ENCODE peak calls at places on chromosomes 4 and X, in six cellular contexts. U is AG09309, E is body of pancreas, F is DND-41, A is HL-60, D is pancreas. Z is an unnamed sample.

GRCh38 chrX:153564047-153564606 is 34.8 kb downstream of the CCNQ start:
- DNase-seq in U (no peak), E (peak), F (no peak), A (no peak), D (no peak), Z (no peak)

GRCh38 chr4:8675383-8675782 is 82.8 kb downstream of the CPZ start:
- DNase-seq in U (no peak), E (no peak), F (peak), A (no peak), D (no peak), Z (no peak)

GRCh38 chr4:8459867-8460453 is 19.4 kb downstream of the TRMT44 start:
- DNase-seq in U (no peak), E (no peak), F (no peak), A (no peak), D (no peak), Z (no peak)

GRCh38 chrX:43644124-43644701 is 11.9 kb upstream of the MAOA start:
- DNase-seq in U (no peak), E (no peak), F (no peak), A (no peak), D (no peak), Z (peak)

GRCh38 chr4:40621592-40622512 is 7.8 kb downstream of the RBM47 start:
- DNase-seq in U (peak), E (peak), F (peak), A (peak), D (peak), Z (peak)

GRCh38 chr4:16893141-16893571 is 5.3 kb downstream of the LDB2 start:
- DNase-seq in U (no peak), E (no peak), F (no peak), A (no peak), D (no peak), Z (peak)

GRCh38 chr4:8409271-8410065 is 31.1 kb downstream of the ACOX3 start:
- DNase-seq in U (no peak), E (no peak), F (peak), A (peak), D (peak), Z (peak)

GRCh38 chrX:130975947-130976346 is 72.9 kb upstream of the ENOX2 start:
- DNase-seq in U (peak), E (peak), F (peak), A (peak), D (no peak), Z (peak)

DNA sequence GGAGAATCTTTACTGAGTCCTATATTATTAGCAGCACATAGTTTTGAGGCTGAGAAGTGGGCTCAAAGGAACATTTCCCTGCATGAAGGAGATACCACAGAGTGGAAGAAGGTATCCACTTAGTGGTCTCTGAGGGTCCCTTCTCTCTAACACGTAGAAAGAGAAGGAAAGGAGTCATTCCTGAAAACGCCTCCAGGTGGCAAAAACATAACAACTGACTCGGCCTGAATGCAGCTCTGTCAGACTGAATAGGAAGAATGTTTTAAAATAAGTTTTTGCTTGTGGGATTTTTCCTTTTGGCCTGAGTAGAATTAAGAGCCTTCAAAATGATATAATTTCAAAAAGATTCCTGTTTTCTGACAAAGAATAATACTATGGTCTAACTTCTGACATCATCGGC is 23.3 kb downstream of the RPGR start:
- DNase-seq in U (no peak), E (no peak), F (no peak), A (peak), D (no peak), Z (peak)
- TF ChIP-seq CTCF in U (peak), E (no peak), F (peak), A (no peak), D (no peak), Z (peak)

GRCh38 chr4:34732170-34732569 is 1512.1 kb downstream of the ARAP2 start:
- DNase-seq in U (no peak), E (peak), F (no peak), A (no peak), D (no peak), Z (no peak)

GRCh38 chr4:34732579-34732978 is 1511.7 kb downstream of the ARAP2 start:
- DNase-seq in U (no peak), E (no peak), F (no peak), A (no peak), D (no peak), Z (no peak)

GRCh38 chr4:34731045-34731444 is 1513.3 kb downstream of the ARAP2 start:
- DNase-seq in U (no peak), E (no peak), F (no peak), A (no peak), D (no peak), Z (no peak)

DNA sequence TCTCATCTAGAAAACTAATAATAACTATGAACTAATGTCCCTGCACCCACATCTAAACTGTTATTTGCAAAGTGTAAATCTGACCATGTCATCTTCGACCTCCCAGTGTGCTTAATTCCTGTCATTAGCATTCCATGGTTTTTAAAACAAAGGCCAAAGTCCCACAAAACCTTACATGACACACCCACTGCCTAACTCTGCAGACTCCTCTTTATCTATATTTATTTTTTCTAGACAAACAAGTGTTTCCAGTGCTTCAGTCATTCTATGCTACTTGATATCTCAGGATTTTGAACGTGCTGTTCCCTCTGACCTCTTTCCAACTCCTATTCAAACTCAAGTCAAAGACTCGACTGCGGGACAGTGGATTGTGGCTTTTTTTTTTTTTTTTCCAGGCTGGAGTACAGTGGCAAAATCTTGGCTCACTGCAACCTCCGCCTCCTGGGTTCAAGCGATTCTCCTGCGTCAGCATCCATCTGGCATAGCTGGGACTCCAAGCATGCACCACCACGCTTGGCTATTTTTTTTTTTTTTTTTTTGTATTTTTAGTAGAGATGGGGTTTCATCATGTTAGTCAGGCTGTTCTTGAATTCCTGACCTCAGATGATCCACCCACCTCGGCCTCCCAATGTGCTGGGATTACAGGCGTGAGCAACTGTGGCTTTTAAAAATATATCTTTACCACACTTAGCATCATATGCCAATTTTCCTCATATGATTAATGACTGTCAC is 1511.0 kb downstream of the ARAP2 start:
- DNase-seq in U (no peak), E (no peak), F (no peak), A (no peak), D (no peak), Z (no peak)
- H3K4me3 ChIP-seq in U (no peak), E (no peak), F (no peak), A (no peak), D (no peak), Z (no peak)

DNA sequence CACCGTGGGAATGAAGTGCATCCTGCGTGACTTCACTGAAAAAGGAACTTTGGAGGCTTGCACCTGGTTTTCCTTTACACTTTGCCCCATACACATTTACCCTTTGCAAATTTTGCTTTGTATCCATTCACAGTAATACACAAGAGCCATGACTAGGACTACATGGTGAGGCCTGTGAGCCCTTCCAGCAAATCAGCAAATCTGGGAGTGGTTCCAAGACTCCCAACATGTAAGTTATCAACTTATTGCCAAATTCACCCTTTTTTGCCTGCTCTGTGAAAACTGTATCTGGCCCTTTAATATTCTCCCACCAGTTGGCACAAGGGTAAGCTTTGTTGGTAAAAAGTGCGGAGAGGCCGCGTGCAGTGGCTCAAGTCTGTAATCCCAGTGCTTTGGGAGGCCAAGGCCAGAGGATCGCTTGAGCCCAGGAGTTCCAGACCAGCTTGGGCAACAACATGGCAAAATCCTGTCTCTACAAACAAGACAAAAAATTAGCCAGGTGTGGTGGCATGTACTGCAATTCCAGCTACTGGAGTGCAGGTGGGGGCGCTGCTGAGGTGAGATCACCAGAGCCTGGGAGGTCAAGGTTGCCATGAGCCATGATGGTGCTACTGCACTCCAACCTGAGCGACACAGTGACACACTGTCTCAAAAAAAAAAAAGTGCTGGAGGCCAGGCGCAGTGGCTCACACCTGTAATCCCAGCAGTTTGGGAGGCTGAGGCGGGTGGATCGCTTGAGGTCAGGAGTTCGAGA is 5.0 kb downstream of the PRMT9 start:
- DNase-seq in U (no peak), E (no peak), F (peak), A (no peak), D (no peak), Z (peak)
- TF ChIP-seq CTCF in U (no peak), E (no peak), F (no peak), A (no peak), D (no peak), Z (no peak)

GRCh38 chr4:1463927-1464540 is 57.8 kb upstream of the NKX1-1 start:
- DNase-seq in U (no peak), E (no peak), F (no peak), A (no peak), D (no peak), Z (no peak)

GRCh38 chr4:1462768-1463075 is 56.5 kb upstream of the NKX1-1 start:
- DNase-seq in U (no peak), E (no peak), F (no peak), A (no peak), D (peak), Z (no peak)

GRCh38 chr4:1462009-1462767 is 55.9 kb upstream of the NKX1-1 start:
- DNase-seq in U (no peak), E (no peak), F (no peak), A (no peak), D (no peak), Z (no peak)

GRCh38 chr4:1464581-1465171 is 58.4 kb upstream of the NKX1-1 start:
- DNase-seq in U (no peak), E (no peak), F (no peak), A (no peak), D (no peak), Z (no peak)

GRCh38 chr4:1463088-1463926 is 57.1 kb upstream of the NKX1-1 start:
- DNase-seq in U (no peak), E (no peak), F (no peak), A (peak), D (peak), Z (peak)
- H3K4me3 ChIP-seq in U (no peak), E (no peak), F (no peak), A (no peak), D (no peak), Z (no peak)

GRCh38 chr4:76750716-76751115 is 147.2 kb downstream of the SOWAHB start:
- DNase-seq in U (no peak), E (no peak), F (no peak), A (no peak), D (no peak), Z (no peak)

GRCh38 chr4:76747613-76748012 is 150.3 kb downstream of the SOWAHB start:
- DNase-seq in U (no peak), E (no peak), F (no peak), A (no peak), D (no peak), Z (no peak)

GRCh38 chr4:76751612-76752343 is 146.2 kb downstream of the SOWAHB start:
- DNase-seq in U (no peak), E (no peak), F (no peak), A (no peak), D (no peak), Z (no peak)

GRCh38 chr4:76749361-76749760 is 148.6 kb downstream of the SOWAHB start:
- DNase-seq in U (no peak), E (no peak), F (no peak), A (no peak), D (no peak), Z (no peak)

DNA sequence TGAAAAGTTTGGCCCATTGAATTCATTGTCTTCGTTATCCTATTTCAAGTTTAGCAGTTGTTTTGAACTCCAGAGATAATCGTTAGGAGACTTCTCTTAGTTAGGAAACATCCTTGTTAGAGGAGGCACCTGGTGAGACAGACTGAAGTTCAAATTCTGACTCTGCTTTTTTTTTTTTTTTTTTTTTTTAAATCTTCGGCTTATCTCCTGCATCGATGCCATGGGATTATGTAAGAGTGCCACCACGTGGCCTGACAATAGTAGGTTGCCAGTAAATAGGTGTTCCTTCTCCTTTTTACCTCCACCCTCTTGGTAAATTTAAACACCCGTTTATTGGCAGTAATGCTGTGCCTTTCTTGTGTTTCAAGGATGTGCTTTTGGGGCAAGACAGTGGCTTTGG is 149.3 kb downstream of the SOWAHB start:
- DNase-seq in U (no peak), E (peak), F (peak), A (peak), D (peak), Z (peak)
- TF ChIP-seq CTCF in U (no peak), E (peak), F (peak), A (no peak), D (no peak), Z (peak)

DNA sequence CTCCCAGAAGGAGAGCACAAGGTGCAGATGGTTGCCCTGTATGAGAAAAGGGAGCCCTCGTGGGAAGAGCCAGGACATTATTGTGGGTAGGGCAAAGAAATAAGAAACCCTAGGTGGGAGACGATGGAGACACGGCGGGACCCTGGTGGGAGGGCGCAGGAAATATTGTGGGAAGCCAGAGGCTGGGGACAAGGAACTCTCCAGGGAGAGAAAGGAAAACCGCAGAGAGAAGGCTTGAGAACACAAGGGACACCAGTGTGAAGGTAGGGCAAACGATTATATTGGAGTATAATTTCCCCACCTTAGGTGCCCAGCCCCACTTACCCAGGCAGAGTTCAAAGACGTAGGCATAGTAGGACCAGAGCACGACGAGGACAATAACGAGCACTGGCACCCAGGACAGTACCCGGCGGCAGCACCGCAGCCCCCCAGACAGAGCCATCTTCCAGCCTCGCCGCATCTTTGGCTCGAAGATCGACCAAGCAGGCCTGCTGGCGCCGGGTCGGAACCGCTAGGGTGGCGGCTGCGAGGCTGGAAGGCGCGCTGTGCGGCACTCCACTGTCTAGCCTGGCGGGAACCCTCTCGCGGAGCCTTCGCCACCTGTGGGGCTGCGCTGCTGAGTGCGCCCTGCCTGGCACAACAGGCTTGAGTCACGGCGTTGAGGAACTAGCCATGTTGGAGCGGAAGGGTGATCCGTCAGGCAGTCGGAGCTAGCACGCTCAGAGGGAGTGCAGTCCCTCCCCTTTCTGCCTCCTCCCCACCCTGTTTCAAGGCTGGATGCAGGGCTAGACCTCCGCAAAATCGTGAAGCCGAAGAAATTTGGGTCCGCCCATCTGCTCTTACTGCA is at the start of gene ZDHHC15:
- DNase-seq in U (no peak), E (peak), F (peak), A (peak), D (peak), Z (no peak)
- H3K4me3 ChIP-seq in U (no peak), E (peak), F (peak), A (no peak), D (peak), Z (peak)

DNA sequence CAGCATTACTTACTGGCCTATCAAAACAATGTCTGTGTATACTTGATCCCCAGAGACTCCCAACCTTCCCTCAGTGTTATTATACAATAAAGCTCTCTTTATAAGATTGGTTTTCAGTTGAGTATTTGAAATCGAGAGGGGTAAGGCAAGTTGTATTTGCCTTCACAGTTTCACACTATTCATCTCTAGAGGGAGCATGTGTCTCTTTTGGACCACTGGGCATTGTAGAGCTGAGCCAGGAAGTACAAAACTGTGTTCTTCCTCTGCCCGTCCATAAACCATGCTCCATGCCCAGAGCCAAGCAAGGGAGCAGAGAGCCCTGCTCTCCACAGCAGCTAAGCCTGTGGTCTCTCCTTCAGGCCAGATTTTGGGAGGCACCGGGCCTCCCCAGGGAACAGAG is 61.5 kb upstream of the HHIP start:
- DNase-seq in U (no peak), E (no peak), F (no peak), A (no peak), D (no peak), Z (no peak)
- TF ChIP-seq CTCF in U (no peak), E (peak), F (no peak), A (no peak), D (no peak), Z (no peak)

GRCh38 chrX:103776586-103776985 is at the start of gene PLP1:
- DNase-seq in U (no peak), E (no peak), F (no peak), A (no peak), D (no peak), Z (no peak)
- H3K4me3 ChIP-seq in U (no peak), E (no peak), F (no peak), A (no peak), D (no peak), Z (no peak)

GRCh38 chr4:112231779-112232713 is at the start of gene AP1AR:
- DNase-seq in U (no peak), E (peak), F (peak), A (peak), D (peak), Z (peak)
- TF ChIP-seq CTCF in U (peak), E (peak), F (peak), A (no peak), D (peak), Z (peak)

DNA sequence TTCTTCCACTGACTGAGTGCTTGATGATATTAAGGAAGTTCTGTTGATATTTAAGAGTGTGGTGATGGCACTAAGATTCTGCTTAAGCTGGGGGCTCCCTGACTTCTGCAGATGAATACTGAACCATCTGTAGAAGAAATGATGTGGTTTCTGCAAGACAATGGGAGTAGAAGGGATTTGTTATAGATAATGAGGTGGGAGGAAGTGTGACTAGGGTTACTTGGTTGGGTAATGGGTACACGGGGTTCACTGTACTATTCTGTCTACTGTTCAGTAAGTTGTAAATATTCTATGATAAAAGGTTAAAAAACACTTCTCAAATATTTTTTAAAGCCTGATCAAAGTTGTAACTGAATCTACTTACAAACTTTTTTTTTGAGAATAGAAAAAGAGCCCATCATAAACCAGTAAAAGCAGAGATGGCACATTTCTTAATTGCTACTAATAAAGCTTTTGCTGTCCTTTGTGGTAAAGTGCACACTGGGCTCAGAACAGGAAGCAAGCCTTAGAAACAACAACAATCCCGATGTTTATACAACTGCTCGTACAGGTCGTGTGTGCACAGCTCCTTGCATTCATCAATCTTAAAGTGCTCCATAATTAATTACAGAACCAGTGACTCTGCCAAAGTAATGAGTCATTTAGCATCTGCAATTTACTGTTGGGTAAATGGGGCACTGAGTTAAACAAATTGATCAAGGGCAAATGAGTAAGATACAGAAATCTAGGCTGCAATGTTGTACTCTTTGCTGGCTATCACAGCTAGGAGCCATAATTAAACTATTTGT is 61.1 kb upstream of the TXK start:
- DNase-seq in U (peak), E (no peak), F (no peak), A (peak), D (no peak), Z (no peak)
- H3K4me3 ChIP-seq in U (no peak), E (no peak), F (no peak), A (no peak), D (no peak), Z (no peak)